ENCODE peak calls at places on chromosomes 12 and 14, in four cellular contexts. One of them, this sample, is unnamed.

GRCh38 chr14:104734991-104735779 is 11.2 kb downstream of the ADSS1 start:
- DNase-seq in fibroblast of lung: no peak
- DNase-seq in AG04450: no peak
- DNase-seq in choroid plexus epithelial cell: no peak
- DNase-seq in this sample: no peak

GRCh38 chr14:88660056-88660455 is 97.2 kb downstream of the ZC3H14 start:
- DNase-seq in fibroblast of lung: peak
- DNase-seq in AG04450: no peak
- DNase-seq in choroid plexus epithelial cell: peak
- DNase-seq in this sample: no peak

GRCh38 chr12:47894652-47895051 is 10.1 kb downstream of the VDR start:
- DNase-seq in fibroblast of lung: no peak
- DNase-seq in AG04450: no peak
- DNase-seq in choroid plexus epithelial cell: no peak
- DNase-seq in this sample: no peak

GRCh38 chr12:95613021-95613420 is 61.7 kb upstream of the USP44 start:
- DNase-seq in fibroblast of lung: no peak
- DNase-seq in AG04450: no peak
- DNase-seq in choroid plexus epithelial cell: no peak
- DNase-seq in this sample: no peak

GRCh38 chr12:120125792-120126634 is 9.5 kb upstream of the RAB35 start:
- DNase-seq in fibroblast of lung: peak
- DNase-seq in AG04450: no peak
- DNase-seq in choroid plexus epithelial cell: peak
- DNase-seq in this sample: no peak

GRCh38 chr12:100503228-100503628 is 29.6 kb downstream of the NR1H4 start:
- DNase-seq in fibroblast of lung: no peak
- DNase-seq in AG04450: no peak
- DNase-seq in choroid plexus epithelial cell: no peak
- DNase-seq in this sample: no peak

GRCh38 chr12:64528616-64529015 is 76.7 kb downstream of the TBK1 start:
- DNase-seq in fibroblast of lung: no peak
- DNase-seq in AG04450: no peak
- DNase-seq in choroid plexus epithelial cell: no peak
- DNase-seq in this sample: no peak

GRCh38 chr14:74941676-74942097 is 13.7 kb downstream of the PGF start:
- DNase-seq in fibroblast of lung: peak
- DNase-seq in AG04450: no peak
- DNase-seq in choroid plexus epithelial cell: peak
- DNase-seq in this sample: no peak

GRCh38 chr14:102666635-102667034 is 74.2 kb downstream of the RCOR1 start:
- DNase-seq in fibroblast of lung: peak
- DNase-seq in AG04450: no peak
- DNase-seq in choroid plexus epithelial cell: peak
- DNase-seq in this sample: no peak

GRCh38 chr12:2284857-2285256 is 232.1 kb downstream of the CACNA1C start:
- DNase-seq in fibroblast of lung: peak
- DNase-seq in AG04450: no peak
- DNase-seq in choroid plexus epithelial cell: peak
- DNase-seq in this sample: no peak

GRCh38 chr12:46752396-46752795 is 73.4 kb downstream of the SLC38A4 start:
- DNase-seq in fibroblast of lung: no peak
- DNase-seq in AG04450: no peak
- DNase-seq in choroid plexus epithelial cell: no peak
- DNase-seq in this sample: no peak

GRCh38 chr12:25590021-25590721 is 37.1 kb upstream of the LMNTD1 start:
- DNase-seq in fibroblast of lung: peak
- DNase-seq in AG04450: no peak
- DNase-seq in choroid plexus epithelial cell: no peak
- DNase-seq in this sample: no peak

GRCh38 chr12:66092559-66093269 is 37.8 kb downstream of the LLPH start:
- DNase-seq in fibroblast of lung: peak
- DNase-seq in AG04450: no peak
- DNase-seq in choroid plexus epithelial cell: peak
- DNase-seq in this sample: no peak

GRCh38 chr12:90630006-90630405 is 325.0 kb downstream of the CCER1 start:
- DNase-seq in fibroblast of lung: no peak
- DNase-seq in AG04450: no peak
- DNase-seq in choroid plexus epithelial cell: peak
- DNase-seq in this sample: no peak

GRCh38 chr12:67804168-67804567 is 155.6 kb downstream of the DYRK2 start:
- DNase-seq in fibroblast of lung: no peak
- DNase-seq in AG04450: no peak
- DNase-seq in choroid plexus epithelial cell: no peak
- DNase-seq in this sample: no peak

GRCh38 chr14:80213602-80214001 is 2.3 kb upstream of the DIO2 start:
- DNase-seq in fibroblast of lung: peak
- DNase-seq in AG04450: no peak
- DNase-seq in choroid plexus epithelial cell: peak
- DNase-seq in this sample: no peak
- TF ChIP-seq CTCF in fibroblast of lung: peak
- TF ChIP-seq CTCF in AG04450: peak
- TF ChIP-seq CTCF in choroid plexus epithelial cell: peak
- TF ChIP-seq CTCF in this sample: peak

GRCh38 chr12:6953417-6954315 is 2.5 kb downstream of the PTPN6 start:
- DNase-seq in fibroblast of lung: peak
- DNase-seq in AG04450: no peak
- DNase-seq in choroid plexus epithelial cell: peak
- DNase-seq in this sample: no peak

GRCh38 chr12:6955462-6956331 is 4.5 kb downstream of the PTPN6 start:
- DNase-seq in fibroblast of lung: no peak
- DNase-seq in AG04450: no peak
- DNase-seq in choroid plexus epithelial cell: no peak
- DNase-seq in this sample: no peak

GRCh38 chr12:6954316-6954710 is 3.2 kb downstream of the PTPN6 start:
- DNase-seq in fibroblast of lung: no peak
- DNase-seq in AG04450: no peak
- DNase-seq in choroid plexus epithelial cell: no peak
- DNase-seq in this sample: no peak

GRCh38 chr12:6956332-6956727 is 5.2 kb downstream of the PTPN6 start:
- DNase-seq in fibroblast of lung: no peak
- DNase-seq in AG04450: no peak
- DNase-seq in choroid plexus epithelial cell: no peak
- DNase-seq in this sample: no peak

DNA sequence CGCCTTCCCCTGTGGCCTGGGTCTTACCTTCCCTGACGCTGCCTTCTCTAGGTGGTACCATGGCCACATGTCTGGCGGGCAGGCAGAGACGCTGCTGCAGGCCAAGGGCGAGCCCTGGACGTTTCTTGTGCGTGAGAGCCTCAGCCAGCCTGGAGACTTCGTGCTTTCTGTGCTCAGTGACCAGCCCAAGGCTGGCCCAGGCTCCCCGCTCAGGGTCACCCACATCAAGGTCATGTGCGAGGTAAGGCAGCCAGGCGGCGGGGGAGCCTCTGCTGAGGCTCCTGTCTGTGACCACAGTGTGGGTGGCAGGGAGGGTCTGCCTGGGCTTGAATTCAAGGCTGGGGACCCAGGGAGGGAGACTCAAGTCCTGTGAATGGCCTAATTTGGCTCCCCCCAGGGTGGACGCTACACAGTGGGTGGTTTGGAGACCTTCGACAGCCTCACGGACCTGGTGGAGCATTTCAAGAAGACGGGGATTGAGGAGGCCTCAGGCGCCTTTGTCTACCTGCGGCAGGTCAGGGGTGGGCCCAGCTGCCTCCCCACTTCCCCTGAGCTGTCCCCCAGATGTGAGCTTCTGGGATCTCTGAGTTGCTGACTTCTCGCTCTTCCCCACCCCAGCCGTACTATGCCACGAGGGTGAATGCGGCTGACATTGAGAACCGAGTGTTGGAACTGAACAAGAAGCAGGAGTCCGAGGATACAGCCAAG is 3.8 kb downstream of the PTPN6 start:
- DNase-seq in fibroblast of lung: no peak
- DNase-seq in AG04450: no peak
- DNase-seq in choroid plexus epithelial cell: no peak
- DNase-seq in this sample: no peak
- H3K4me3 ChIP-seq in fibroblast of lung: no peak
- H3K4me3 ChIP-seq in AG04450: no peak
- H3K4me3 ChIP-seq in choroid plexus epithelial cell: no peak
- H3K4me3 ChIP-seq in this sample: no peak

DNA sequence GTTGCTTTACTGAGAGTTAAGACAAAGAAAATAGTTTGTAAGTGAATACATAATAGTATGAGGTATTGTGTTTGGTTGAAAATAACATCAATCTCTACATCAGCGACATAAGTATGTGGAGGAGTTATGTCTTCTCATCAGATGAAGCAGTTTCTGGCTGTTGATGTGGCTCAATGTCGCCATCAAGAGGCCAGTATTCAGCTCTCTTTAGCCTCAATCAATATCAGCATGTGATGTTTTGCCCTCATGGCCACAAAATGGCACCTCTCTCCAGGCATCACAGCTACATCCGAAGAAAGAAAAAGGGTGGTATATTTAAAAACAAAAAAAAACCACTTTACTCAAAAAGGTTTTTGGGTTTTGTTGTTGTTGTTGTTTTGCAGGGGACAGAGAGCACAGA is 302.3 kb upstream of the TMEM132C start:
- DNase-seq in fibroblast of lung: peak
- DNase-seq in AG04450: no peak
- DNase-seq in choroid plexus epithelial cell: peak
- DNase-seq in this sample: no peak
- TF ChIP-seq CTCF in fibroblast of lung: no peak
- TF ChIP-seq CTCF in AG04450: no peak
- TF ChIP-seq CTCF in choroid plexus epithelial cell: peak
- TF ChIP-seq CTCF in this sample: peak

DNA sequence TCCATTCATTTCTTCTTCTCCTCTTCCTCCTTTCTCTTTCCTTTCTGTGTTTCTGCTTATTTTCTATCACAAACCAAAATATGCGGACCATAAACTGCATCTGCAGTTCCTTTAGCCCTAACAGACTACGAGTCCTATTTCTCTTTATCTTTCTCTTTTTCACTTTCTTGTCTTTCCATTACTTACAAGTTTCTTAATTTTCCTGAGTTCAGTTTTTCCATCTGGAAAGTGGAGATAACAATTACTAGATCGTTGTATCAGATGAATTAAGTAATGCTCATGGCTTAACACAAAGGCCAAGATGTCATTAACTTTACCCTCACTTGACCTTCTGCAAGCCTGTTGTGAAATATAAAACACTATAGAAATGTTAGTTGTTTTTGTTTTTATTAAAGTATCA is 983 bp upstream of the COPS7A start:
- DNase-seq in fibroblast of lung: no peak
- DNase-seq in AG04450: no peak
- DNase-seq in choroid plexus epithelial cell: no peak
- DNase-seq in this sample: no peak
- H3K4me3 ChIP-seq in fibroblast of lung: no peak
- H3K4me3 ChIP-seq in AG04450: no peak
- H3K4me3 ChIP-seq in choroid plexus epithelial cell: no peak
- H3K4me3 ChIP-seq in this sample: no peak

GRCh38 chr14:29518335-29518734 is 409.3 kb downstream of the PRKD1 start:
- DNase-seq in fibroblast of lung: peak
- DNase-seq in AG04450: no peak
- DNase-seq in choroid plexus epithelial cell: peak
- DNase-seq in this sample: no peak

GRCh38 chr14:29527286-29527685 is 400.4 kb downstream of the PRKD1 start:
- DNase-seq in fibroblast of lung: no peak
- DNase-seq in AG04450: no peak
- DNase-seq in choroid plexus epithelial cell: no peak
- DNase-seq in this sample: no peak

DNA sequence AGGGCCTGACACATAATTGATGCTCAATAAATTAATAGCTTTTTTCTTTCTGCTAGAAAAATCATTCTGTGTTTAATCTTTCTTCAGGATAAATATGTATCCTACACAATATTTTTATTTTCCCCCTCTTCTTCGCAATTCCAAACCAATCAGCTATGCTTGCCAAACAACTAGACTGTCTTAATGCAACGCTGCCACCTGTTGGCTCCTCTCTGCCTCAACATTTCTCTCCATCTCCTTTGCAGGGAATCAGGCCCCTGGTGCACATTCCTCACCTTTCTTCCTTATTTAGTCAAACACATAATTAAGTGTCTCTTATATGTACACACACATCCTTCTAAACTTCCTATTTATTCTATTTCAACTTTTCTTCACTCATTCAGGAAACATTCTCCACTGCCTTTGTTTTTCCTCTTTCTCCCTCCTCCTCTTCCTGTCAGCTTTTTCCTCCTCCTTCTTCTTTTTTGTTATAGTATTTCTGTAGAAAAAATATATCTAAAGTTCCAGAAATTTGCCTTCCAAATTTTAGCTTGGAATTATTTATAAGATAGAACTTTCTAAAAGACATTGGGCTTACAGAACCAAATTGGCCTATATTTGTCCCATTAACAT is 406.0 kb downstream of the PRKD1 start:
- DNase-seq in fibroblast of lung: peak
- DNase-seq in AG04450: no peak
- DNase-seq in choroid plexus epithelial cell: peak
- DNase-seq in this sample: no peak
- TF ChIP-seq CTCF in fibroblast of lung: peak
- TF ChIP-seq CTCF in AG04450: peak
- TF ChIP-seq CTCF in choroid plexus epithelial cell: peak
- TF ChIP-seq CTCF in this sample: peak

This sample was measured in AG04449.